ENCODE peak calls at places on chromosomes 13 and 19, in six cellular contexts. K is NB4, M is K562, H is lower leg skin, U is tibial nerve, V is IMR-90. F is an unnamed sample.

GRCh38 chr19:30873691-30874090 is 475.5 kb downstream of the TSHZ3 start:
- DNase-seq in K (no peak), M (no peak), H (peak; percentile 28), U (no peak), V (no peak), F (no peak)

GRCh38 chr19:31110331-31110730 is 238.9 kb downstream of the TSHZ3 start:
- DNase-seq in K (peak; percentile 16), M (no peak), H (no peak), U (no peak), V (peak; percentile 45), F (peak; percentile 42)

GRCh38 chr19:11539495-11540365 is 1.1 kb downstream of the CNN1 start:
- DNase-seq in K (no peak), M (peak; percentile 89), H (no peak), U (no peak), V (peak; percentile 22), F (no peak)

GRCh38 chr19:42290523-42291436 is 11.2 kb upstream of the PRR19 start:
- DNase-seq in K (peak; percentile 58), M (peak; percentile 47), H (no peak), U (no peak), V (no peak), F (no peak)

GRCh38 chr13:89474432-89474831 is 1803.3 kb downstream of the SLITRK5 start:
- DNase-seq in K (no peak), M (no peak), H (no peak), U (no peak), V (no peak), F (no peak)

GRCh38 chr13:73056054-73056962 is 2.5 kb upstream of the KLF5 start:
- DNase-seq in K (no peak), M (no peak), H (no peak), U (no peak), V (peak; percentile 84), F (peak; percentile 31)

GRCh38 chr13:36054041-36054440 is 77.1 kb downstream of the DCLK1 start:
- DNase-seq in K (no peak), M (no peak), H (no peak), U (no peak), V (no peak), F (no peak)

GRCh38 chr19:42436006-42436405 is 6.7 kb downstream of the CXCL17 start:
- DNase-seq in K (peak; percentile 6), M (no peak), H (no peak), U (peak; percentile 59), V (no peak), F (no peak)

GRCh38 chr19:54792814-54793213 is 10.6 kb upstream of the KIR2DL4 start:
- DNase-seq in K (peak; percentile 12), M (no peak), H (no peak), U (no peak), V (no peak), F (no peak)

GRCh38 chr13:73849292-73849691 is 284.9 kb downstream of the KLF12 start:
- DNase-seq in K (peak; percentile 12), M (no peak), H (no peak), U (no peak), V (peak; percentile 52), F (no peak)

GRCh38 chr19:441213-441823 is 19.5 kb downstream of the SHC2 start:
- DNase-seq in K (no peak), M (no peak), H (no peak), U (no peak), V (no peak), F (no peak)

GRCh38 chr13:113856716-113857065 is 7.2 kb downstream of the GAS6 start:
- DNase-seq in K (no peak), M (no peak), H (peak; percentile 83), U (no peak), V (peak; percentile 78), F (peak; percentile 94)

GRCh38 chr13:75430618-75431209 is 51.3 kb downstream of the TBC1D4 start:
- DNase-seq in K (no peak), M (no peak), H (no peak), U (no peak), V (no peak), F (no peak)

GRCh38 chr13:34223984-34224383 is 406.0 kb downstream of the RFC3 start:
- DNase-seq in K (no peak), M (no peak), H (no peak), U (no peak), V (peak; percentile 0), F (no peak)

DNA sequence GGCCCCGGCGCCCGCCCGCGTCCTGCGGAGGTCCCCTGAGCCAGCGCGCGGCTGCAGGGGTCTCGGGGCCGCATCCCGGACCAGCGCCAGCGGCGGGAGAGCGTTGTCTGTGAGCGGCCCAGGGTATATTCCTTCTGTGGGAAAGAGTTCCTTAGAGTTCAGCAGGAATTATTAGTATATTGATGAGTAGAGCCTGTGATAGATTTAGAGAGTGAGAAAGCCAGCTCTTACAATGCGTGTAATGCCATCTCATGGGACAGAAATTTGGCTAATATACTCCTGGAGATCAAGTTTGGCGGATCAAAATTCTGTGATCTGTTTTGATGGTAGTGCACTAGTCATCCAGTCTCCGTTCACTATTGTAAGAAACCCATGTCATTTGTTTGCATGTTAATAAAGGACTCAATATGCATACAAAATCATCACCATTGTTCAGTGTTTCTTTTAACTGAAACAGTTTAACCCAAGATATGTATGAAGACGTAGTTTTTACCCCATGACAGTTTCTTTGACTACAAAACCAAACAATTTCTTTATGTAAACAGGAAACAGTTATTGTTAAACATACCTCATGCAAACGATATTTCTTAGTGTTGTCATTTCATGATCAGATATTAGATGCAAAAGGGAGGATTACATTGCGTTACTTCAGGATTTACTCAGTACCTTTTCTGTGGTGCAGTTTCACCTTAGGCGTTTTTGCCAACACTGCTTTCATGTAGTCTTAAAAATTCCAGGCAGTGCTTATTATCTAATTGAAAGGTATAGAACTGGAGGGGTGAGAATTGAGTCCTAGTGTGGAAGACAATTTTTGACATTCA is 9.9 kb downstream of the TNFRSF19 start:
- DNase-seq in K (no peak), M (no peak), H (no peak), U (no peak), V (peak; percentile 40), F (no peak)
- TF ChIP-seq POLR2A in K (no peak), M (no peak), H (no peak), U (no peak), V (no peak), F (no peak)

GRCh38 chr19:48501961-48502719 is 9.5 kb downstream of the LMTK3 start:
- DNase-seq in K (peak; percentile 99), M (peak; percentile 95), H (no peak), U (no peak), V (no peak), F (no peak)

GRCh38 chr19:48500830-48501445 is 10.7 kb downstream of the LMTK3 start:
- DNase-seq in K (peak; percentile 40), M (no peak), H (no peak), U (no peak), V (no peak), F (no peak)

GRCh38 chr19:48502720-48503018 is 9.0 kb downstream of the LMTK3 start:
- DNase-seq in K (no peak), M (no peak), H (no peak), U (no peak), V (no peak), F (no peak)

GRCh38 chr19:48499352-48500090 is 12.1 kb downstream of the LMTK3 start:
- DNase-seq in K (no peak), M (no peak), H (no peak), U (no peak), V (no peak), F (no peak)

GRCh38 chr19:48501446-48501960 is 10.1 kb downstream of the LMTK3 start:
- DNase-seq in K (no peak), M (peak; percentile 93), H (no peak), U (no peak), V (no peak), F (no peak)
- TF ChIP-seq POLR2A in K (peak; percentile 54), M (peak; percentile 80), H (no peak), U (no peak), V (no peak), F (no peak)

GRCh38 chr19:39407394-39407643 is 672 bp downstream of the ZFP36 start:
- DNase-seq in K (no peak), M (no peak), H (no peak), U (no peak), V (no peak), F (no peak)

GRCh38 chr19:39405261-39405912 is 1.3 kb upstream of the ZFP36 start:
- DNase-seq in K (no peak), M (no peak), H (no peak), U (no peak), V (no peak), F (no peak)

GRCh38 chr19:39406656-39407393 is at the start of gene ZFP36:
- DNase-seq in K (peak; percentile 73), M (peak; percentile 77), H (peak; percentile 99), U (peak; percentile 95), V (peak; percentile 83), F (peak; percentile 86)

GRCh38 chr19:39407644-39408391 is 1.2 kb downstream of the ZFP36 start:
- DNase-seq in K (no peak), M (no peak), H (peak; percentile 94), U (no peak), V (no peak), F (no peak)

DNA sequence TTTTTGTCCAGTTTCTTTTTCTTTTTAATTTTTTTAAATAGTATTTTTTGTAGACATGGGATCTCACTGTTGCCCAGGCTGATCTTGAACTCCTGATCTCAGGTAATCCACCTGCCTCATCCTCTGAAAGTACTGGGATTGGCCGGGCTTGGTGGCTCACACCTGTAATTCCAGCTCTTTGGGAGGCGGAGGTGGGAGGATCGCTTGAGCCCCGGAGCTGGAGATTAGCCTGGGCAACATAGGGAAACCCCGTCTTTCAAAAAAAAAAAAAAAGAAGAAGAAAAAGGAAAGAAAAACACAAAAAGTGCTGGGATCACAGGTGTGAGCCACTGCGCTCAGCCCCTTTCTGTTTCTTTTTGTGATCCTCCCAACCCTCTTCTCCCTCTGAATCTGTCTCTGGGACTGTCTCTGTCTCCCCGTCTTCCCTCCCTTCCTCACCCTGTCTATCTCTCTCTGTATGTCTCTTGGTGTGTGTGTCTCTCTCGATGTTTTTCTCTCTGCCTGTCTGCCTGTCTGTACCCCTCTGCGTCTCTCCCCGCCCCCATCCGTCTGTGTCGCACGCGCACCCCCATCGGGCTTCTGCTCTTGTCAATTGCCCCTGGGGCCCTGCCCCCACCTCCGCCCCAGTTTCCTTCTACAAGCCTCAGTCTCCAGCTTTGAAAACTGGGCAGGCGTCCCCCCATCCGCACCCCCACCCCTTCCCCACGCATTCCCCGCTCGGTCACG is 554 bp upstream of the ZFP36 start:
- DNase-seq in K (peak; percentile 70), M (no peak), H (peak; percentile 97), U (peak; percentile 82), V (no peak), F (no peak)
- TF ChIP-seq POLR2A in K (no peak), M (no peak), H (no peak), U (peak; percentile 2), V (no peak), F (no peak)

DNA sequence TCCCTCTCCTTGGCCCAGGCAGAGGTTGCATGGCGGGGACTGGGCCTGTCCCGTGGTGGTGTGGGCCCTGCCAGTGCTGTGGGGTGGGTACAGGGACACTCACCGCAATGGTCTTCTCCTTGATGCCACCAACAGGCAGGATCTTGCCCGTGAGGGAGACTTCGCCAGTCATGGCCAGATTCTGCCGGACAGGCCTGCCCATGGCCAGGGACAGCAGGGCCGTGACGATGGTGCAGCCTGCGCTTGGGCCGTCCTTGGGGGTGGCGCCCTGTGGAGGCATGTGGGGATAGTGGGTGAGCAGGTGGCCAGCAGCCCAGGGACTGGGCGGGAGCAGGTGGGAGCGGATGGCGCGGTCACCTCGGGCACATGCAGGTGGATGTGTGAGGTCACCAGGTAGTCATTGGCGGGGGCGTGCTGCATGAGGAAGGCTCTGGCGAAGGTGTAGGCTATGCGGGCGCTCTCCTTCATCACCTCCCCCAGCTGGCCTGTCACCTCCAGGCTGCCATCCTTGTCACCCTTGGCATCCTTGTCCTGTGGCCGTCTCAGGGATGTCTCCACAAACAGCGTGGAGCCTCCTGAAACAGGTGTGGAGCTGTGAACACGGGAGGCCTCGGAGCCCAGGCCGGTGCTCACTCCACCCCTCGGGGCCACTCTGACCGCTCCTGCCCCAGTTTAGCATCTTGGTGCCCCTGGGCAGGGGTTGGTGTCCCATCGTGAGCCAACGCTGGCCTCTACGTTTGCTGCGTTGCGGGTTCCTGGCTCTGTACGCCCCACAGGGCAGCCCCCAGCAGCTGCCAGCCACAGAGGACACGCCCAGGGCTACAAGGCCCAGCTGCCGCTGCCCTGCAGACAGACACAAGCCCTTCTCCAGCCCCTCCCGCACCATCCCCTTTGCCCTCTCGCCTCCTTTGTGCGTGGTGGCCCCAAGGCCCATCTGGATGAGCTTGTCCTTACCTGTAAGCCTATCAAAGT is 3.4 kb downstream of the RPL36 start:
- DNase-seq in K (peak; percentile 25), M (no peak), H (peak; percentile 86), U (no peak), V (no peak), F (no peak)
- TF ChIP-seq POLR2A in K (peak; percentile 18), M (peak; percentile 15), H (no peak), U (no peak), V (no peak), F (no peak)

F was measured in H54.